ENCODE peak calls at places on chromosome 10, in four cellular contexts. S is mesenchymal stem cell, O is adrenal gland, P is sigmoid colon. I is an unnamed sample. For H3K4me1, the result is how much of the 10 kb centered on the place peaks cover.

GRCh38 chr10:92761576-92761975 is 71.8 kb downstream of the HHEX start:
- DNase-seq in S (no peak), O (no peak), P (no peak), I (no peak)

GRCh38 chr10:113093188-113094113 is 143.4 kb downstream of the TCF7L2 start:
- DNase-seq in S (peak), O (no peak), P (no peak), I (peak)

GRCh38 chr10:80425901-80426300 is 17.6 kb downstream of the PRXL2A start:
- DNase-seq in S (no peak), O (no peak), P (no peak), I (no peak)

GRCh38 chr10:32061440-32061839 is 5.2 kb upstream of the KIF5B start:
- DNase-seq in S (no peak), O (no peak), P (no peak), I (peak)

GRCh38 chr10:106520698-106521097 is 643.8 kb downstream of the SORCS1 start:
- DNase-seq in S (no peak), O (no peak), P (no peak), I (no peak)

GRCh38 chr10:35876248-35876647 is 234.2 kb upstream of the FZD8 start:
- DNase-seq in S (peak), O (no peak), P (no peak), I (no peak)

GRCh38 chr10:77226871-77227557 is 410.6 kb downstream of the KCNMA1 start:
- DNase-seq in S (no peak), O (no peak), P (no peak), I (no peak)

GRCh38 chr10:93757766-93758509 is at the start of gene LGI1:
- DNase-seq in S (peak), O (no peak), P (no peak), I (no peak)

GRCh38 chr10:110446954-110447608 is 50.6 kb upstream of the DUSP5 start:
- DNase-seq in S (peak), O (peak), P (peak), I (peak)

GRCh38 chr10:107418411-107418810 is 253.9 kb upstream of the SORCS1 start:
- DNase-seq in S (peak), O (no peak), P (no peak), I (no peak)

GRCh38 chr10:69631566-69631965 is 1.5 kb downstream of the FAM241B start:
- DNase-seq in S (no peak), O (no peak), P (no peak), I (no peak)

GRCh38 chr10:54900584-54900983 is 99.6 kb upstream of the PCDH15 start:
- DNase-seq in S (no peak), O (no peak), P (no peak), I (no peak)

GRCh38 chr10:18005781-18006456 is 54.2 kb downstream of the SLC39A12 start:
- DNase-seq in S (peak), O (peak), P (no peak), I (no peak)

GRCh38 chr10:64762861-64763260 is 1241.7 kb downstream of the REEP3 start:
- DNase-seq in S (no peak), O (no peak), P (no peak), I (no peak)

GRCh38 chr10:83592337-83592935 is 546.9 kb upstream of the GHITM start:
- DNase-seq in S (peak), O (no peak), P (no peak), I (no peak)

GRCh38 chr10:101136708-101137121 is 5.6 kb downstream of the TLX1 start:
- DNase-seq in S (no peak), O (no peak), P (no peak), I (no peak)

GRCh38 chr10:130193033-130193432 is 56.8 kb downstream of the GLRX3 start:
- DNase-seq in S (no peak), O (no peak), P (no peak), I (no peak)

GRCh38 chr10:59387951-59388431 is 25.6 kb upstream of the FAM13C start:
- DNase-seq in S (peak), O (no peak), P (no peak), I (peak)

GRCh38 chr10:103896225-103896624 is 21.8 kb downstream of the STN1 start:
- DNase-seq in S (peak), O (no peak), P (no peak), I (no peak)
- H3K27ac ChIP-seq in S (peak), O (peak), P (peak), I (peak)

GRCh38 chr10:131736321-131736980 is 164.4 kb upstream of the PPP2R2D start:
- DNase-seq in S (no peak), O (no peak), P (peak), I (no peak)

GRCh38 chr10:131733596-131733995 is 167.2 kb upstream of the PPP2R2D start:
- DNase-seq in S (no peak), O (no peak), P (no peak), I (no peak)

GRCh38 chr10:131738396-131738735 is 162.4 kb upstream of the PPP2R2D start:
- DNase-seq in S (no peak), O (no peak), P (peak), I (no peak)

GRCh38 chr10:131737543-131738395 is 163.0 kb upstream of the PPP2R2D start:
- DNase-seq in S (no peak), O (no peak), P (peak), I (no peak)

DNA sequence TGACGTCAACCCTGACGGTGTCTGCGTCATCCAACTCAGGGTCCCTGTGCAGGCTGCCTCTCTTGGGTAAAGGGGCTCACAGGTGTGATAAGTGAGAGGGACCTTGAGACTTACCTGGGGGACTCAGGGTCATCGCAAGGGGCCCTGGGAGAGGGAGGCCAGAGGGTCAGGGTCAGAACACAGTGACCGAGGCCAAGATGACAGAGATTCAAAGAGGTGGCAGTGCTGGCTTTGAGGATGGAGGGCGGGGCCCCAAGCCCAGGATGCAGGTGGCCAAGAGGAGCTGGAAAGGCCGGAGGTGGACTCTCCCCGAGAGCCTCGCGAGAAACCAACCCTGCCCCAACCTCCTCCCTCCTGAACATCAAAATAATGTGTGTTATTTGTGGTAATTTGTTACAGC is 165.2 kb upstream of the PPP2R2D start:
- DNase-seq in S (no peak), O (no peak), P (peak), I (no peak)
- H3K4me1 ChIP-seq in S (under half), O (under half), P (under half), I (under half)

DNA sequence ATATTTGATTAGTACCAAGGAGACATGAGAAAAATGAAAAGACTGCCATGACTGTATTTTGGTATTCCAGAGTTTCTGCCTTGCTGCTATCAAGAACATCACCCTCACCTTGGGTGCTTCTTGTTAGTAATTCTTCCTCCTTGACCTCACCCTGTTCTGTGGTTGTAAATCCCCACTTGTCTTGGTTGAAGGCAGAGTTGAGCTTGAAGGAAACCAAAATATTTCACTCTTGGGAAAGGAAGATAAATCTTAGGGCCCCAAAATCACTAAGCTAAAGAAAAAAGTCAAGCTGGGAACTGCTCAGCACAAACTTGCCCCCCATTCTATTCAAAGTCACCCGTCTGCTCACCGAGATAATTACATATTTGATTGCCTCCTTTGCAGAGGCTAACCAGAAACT is 20.6 kb upstream of the AKR1C3 start:
- DNase-seq in S (no peak), O (no peak), P (no peak), I (no peak)
- H3K27ac ChIP-seq in S (no peak), O (no peak), P (no peak), I (no peak)

GRCh38 chr10:62244785-62245595 is 23.7 kb downstream of the RTKN2 start:
- DNase-seq in S (peak), O (peak), P (no peak), I (peak)
- H3K4me1 ChIP-seq in S (under half), O (under half), P (under half), I (under half)

GRCh38 chr10:95524358-95525032 is 36.7 kb downstream of the SORBS1 start:
- DNase-seq in S (no peak), O (no peak), P (no peak), I (no peak)
- H3K27ac ChIP-seq in S (no peak), O (no peak), P (peak), I (no peak)

GRCh38 chr10:79084012-79084971 is 15.5 kb downstream of the ZMIZ1 start:
- DNase-seq in S (peak), O (peak), P (peak), I (peak)
- H3K4me1 ChIP-seq in S (half or more), O (under half), P (half or more), I (under half)

DNA sequence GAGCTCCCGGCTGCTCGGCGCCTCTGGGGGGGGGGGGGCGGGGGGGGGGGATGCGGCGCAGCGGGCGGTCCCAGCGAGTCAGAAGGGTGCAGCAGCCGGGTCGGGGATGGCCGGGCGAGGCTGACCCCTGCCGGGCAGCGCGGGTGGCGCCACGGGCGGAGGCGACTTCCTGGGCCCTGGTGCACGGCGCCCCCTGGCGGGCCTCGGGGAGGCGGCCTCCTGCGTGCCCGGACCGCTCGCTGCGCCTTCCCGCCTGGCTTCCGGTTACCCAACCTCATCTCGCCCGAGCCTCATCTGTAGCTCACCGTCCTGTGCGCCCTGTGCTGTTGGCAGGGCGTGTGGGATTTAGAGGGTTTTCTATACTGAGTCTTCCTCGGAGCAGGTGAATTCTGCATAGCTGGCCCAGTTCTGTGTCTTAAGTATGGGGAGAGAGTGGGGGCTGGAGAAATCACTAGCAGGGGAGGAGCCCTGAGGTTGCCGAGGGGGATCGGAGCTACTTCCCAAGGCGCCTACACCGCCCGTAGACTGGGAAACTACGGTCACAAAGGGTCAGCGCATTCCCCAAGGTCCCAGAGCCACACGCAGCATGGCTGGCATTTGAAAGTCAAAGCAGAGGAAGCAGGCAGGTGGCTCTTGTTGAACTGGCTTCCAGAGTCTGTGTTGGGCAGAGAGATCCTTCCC is 28.3 kb upstream of the WDFY4 start:
- DNase-seq in S (peak), O (peak), P (peak), I (peak)
- H3K27ac ChIP-seq in S (no peak), O (no peak), P (peak), I (no peak)

DNA sequence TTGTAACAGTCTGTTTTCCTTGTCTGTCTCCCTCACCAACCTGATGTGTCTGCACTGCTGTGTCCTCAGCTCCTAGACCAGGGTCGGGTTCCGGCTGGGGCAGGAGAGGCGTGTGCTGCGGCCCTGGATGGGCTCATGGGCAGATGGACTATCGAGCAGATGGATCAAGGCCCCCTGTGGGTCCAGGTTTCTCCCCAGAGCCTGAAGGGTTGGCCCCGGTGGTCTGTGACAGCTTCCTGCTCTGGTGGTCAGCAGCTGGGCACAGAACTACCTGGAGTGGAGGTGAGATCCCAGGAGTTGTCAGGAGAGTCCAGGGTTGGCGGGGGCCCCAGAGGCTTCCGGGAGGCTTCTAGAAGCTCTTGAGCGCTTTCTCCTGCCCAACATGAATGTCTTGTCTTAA is 75.1 kb downstream of the GRK5 start:
- DNase-seq in S (no peak), O (no peak), P (no peak), I (no peak)
- H3K4me1 ChIP-seq in S (under half), O (under half), P (half or more), I (under half)